ENCODE peak calls at places on chromosome 7, in eight cellular contexts. V, W, Z, T, D, K, E and U are unnamed samples.

GRCh38 chr7:137399827-137400823 is 56.6 kb upstream of the PTN start:
- DNase-seq in D (no peak), T (no peak), E (no peak), W (no peak), Z (no peak), V (no peak), K (peak), U (peak)

GRCh38 chr7:4788627-4789189 is 13.3 kb downstream of the AP5Z1 start:
- DNase-seq in D (no peak), T (no peak), W (no peak), Z (no peak), V (no peak), K (no peak), E (no peak), U (no peak)

GRCh38 chr7:127751062-127751722 is 99.2 kb downstream of the SND1 start:
- DNase-seq in K (peak), E (no peak), D (peak), T (no peak), Z (no peak), V (no peak), W (no peak), U (peak)

GRCh38 chr7:36736827-36737211 is 12.5 kb upstream of the AOAH start:
- DNase-seq in V (no peak), E (no peak), Z (peak), K (no peak), W (no peak), D (no peak), T (no peak), U (no peak)

GRCh38 chr7:74417419-74417971 is 36.2 kb upstream of the GTF2IRD1 start:
- DNase-seq in D (peak), V (peak), Z (peak), K (peak), T (no peak), E (peak), W (peak), U (peak)

GRCh38 chr7:155665957-155666287 is 21.5 kb downstream of the RBM33 start:
- DNase-seq in D (peak), Z (no peak), V (no peak), W (no peak), K (peak), T (no peak), E (no peak), U (peak)

GRCh38 chr7:41987-42386 is 150.4 kb upstream of the FAM20C start:
- DNase-seq in T (no peak), E (peak), V (no peak), W (peak), K (no peak), D (no peak), Z (no peak), U (no peak)

GRCh38 chr7:157386979-157387800 is 50.4 kb downstream of the DNAJB6 start:
- DNase-seq in V (peak), T (peak), D (peak), K (peak), Z (peak), E (peak), W (peak), U (peak)

GRCh38 chr7:95716357-95717122 is 55.8 kb upstream of the DYNC1I1 start:
- DNase-seq in E (peak), W (no peak), V (no peak), T (no peak), D (no peak), K (no peak), Z (no peak), U (no peak)

GRCh38 chr7:103988468-103989199 is 824 bp downstream of the RELN start:
- DNase-seq in T (no peak), D (no peak), E (no peak), V (no peak), K (no peak), W (no peak), Z (no peak), U (peak)

GRCh38 chr7:111892568-111892967 is 313.6 kb downstream of the DOCK4 start:
- DNase-seq in V (no peak), E (no peak), T (no peak), W (no peak), K (no peak), D (no peak), Z (no peak), U (no peak)

GRCh38 chr7:23454880-23455526 is 15.3 kb downstream of the IGF2BP3 start:
- DNase-seq in Z (no peak), T (no peak), V (no peak), W (no peak), D (no peak), K (no peak), E (no peak), U (no peak)

GRCh38 chr7:148566736-148567135 is 23.8 kb upstream of the C7orf33 start:
- DNase-seq in W (no peak), K (no peak), V (no peak), D (no peak), T (no peak), E (no peak), Z (no peak), U (no peak)

GRCh38 chr7:104482362-104483042 is 154.1 kb downstream of the LHFPL3 start:
- DNase-seq in E (no peak), D (no peak), V (no peak), K (no peak), Z (no peak), W (no peak), T (no peak), U (no peak)

GRCh38 chr7:19333706-19334105 is 188.5 kb upstream of the FERD3L start:
- DNase-seq in W (no peak), T (no peak), E (no peak), V (no peak), K (no peak), Z (no peak), D (no peak), U (no peak)

GRCh38 chr7:21256310-21256877 is 171.5 kb upstream of the SP4 start:
- DNase-seq in V (no peak), Z (no peak), K (peak), D (peak), W (peak), E (no peak), T (no peak), U (peak)

GRCh38 chr7:94855589-94855988 is 51.8 kb upstream of the PPP1R9A start:
- DNase-seq in T (no peak), D (no peak), V (no peak), W (no peak), E (no peak), Z (no peak), K (no peak), U (no peak)

GRCh38 chr7:75737856-75738603 is 711 bp downstream of the HIP1 start:
- DNase-seq in W (no peak), D (no peak), K (no peak), T (no peak), E (peak), Z (no peak), V (peak), U (no peak)

GRCh38 chr7:80440908-80441307 is 71.0 kb downstream of the GNAT3 start:
- DNase-seq in D (no peak), E (no peak), T (no peak), W (no peak), Z (no peak), K (peak), V (no peak), U (peak)

GRCh38 chr7:88401009-88401623 is 94.4 kb upstream of the STEAP4 start:
- DNase-seq in K (no peak), T (no peak), D (no peak), Z (no peak), E (no peak), V (no peak), W (no peak), U (no peak)

GRCh38 chr7:5450549-5451327 is 27.1 kb upstream of the TNRC18 start:
- DNase-seq in K (peak), W (peak), V (peak), T (no peak), Z (no peak), E (peak), D (no peak), U (peak)

GRCh38 chr7:66110861-66111260 is 3.8 kb upstream of the CRCP start:
- DNase-seq in W (no peak), T (no peak), E (no peak), K (peak), Z (no peak), D (peak), V (no peak), U (peak)

GRCh38 chr7:106848851-106849442 is 16.1 kb upstream of the PIK3CG start:
- DNase-seq in T (no peak), D (peak), V (no peak), K (peak), W (no peak), Z (no peak), E (no peak), U (peak)

GRCh38 chr7:119472398-119473038 is 800.5 kb upstream of the KCND2 start:
- DNase-seq in W (no peak), Z (no peak), V (no peak), K (no peak), T (no peak), D (no peak), E (no peak), U (no peak)

GRCh38 chr7:148773344-148773743 is 74.6 kb downstream of the CUL1 start:
- DNase-seq in E (no peak), W (no peak), K (no peak), D (peak), Z (peak), T (no peak), V (no peak), U (peak)

GRCh38 chr7:18961997-18962396 is 155.4 kb downstream of the TWIST1 start:
- DNase-seq in T (no peak), V (no peak), Z (no peak), E (no peak), D (peak), W (no peak), K (peak), U (peak)

GRCh38 chr7:2358968-2359527 is 4.4 kb downstream of the EIF3B start:
- DNase-seq in Z (no peak), V (no peak), E (no peak), W (no peak), K (no peak), D (no peak), T (no peak), U (no peak)
- H3K4me3 ChIP-seq in Z (no peak), V (no peak), E (no peak), W (no peak), K (no peak), D (no peak), T (no peak), U (no peak)

GRCh38 chr7:147432068-147432467 is 1158.5 kb upstream of the C7orf33 start:
- DNase-seq in K (peak), V (no peak), Z (no peak), D (no peak), W (no peak), T (no peak), E (no peak), U (peak)
- TF ChIP-seq CTCF in K (peak), V (no peak), Z (no peak), D (peak), W (peak), T (no peak), E (no peak), U (peak)

DNA sequence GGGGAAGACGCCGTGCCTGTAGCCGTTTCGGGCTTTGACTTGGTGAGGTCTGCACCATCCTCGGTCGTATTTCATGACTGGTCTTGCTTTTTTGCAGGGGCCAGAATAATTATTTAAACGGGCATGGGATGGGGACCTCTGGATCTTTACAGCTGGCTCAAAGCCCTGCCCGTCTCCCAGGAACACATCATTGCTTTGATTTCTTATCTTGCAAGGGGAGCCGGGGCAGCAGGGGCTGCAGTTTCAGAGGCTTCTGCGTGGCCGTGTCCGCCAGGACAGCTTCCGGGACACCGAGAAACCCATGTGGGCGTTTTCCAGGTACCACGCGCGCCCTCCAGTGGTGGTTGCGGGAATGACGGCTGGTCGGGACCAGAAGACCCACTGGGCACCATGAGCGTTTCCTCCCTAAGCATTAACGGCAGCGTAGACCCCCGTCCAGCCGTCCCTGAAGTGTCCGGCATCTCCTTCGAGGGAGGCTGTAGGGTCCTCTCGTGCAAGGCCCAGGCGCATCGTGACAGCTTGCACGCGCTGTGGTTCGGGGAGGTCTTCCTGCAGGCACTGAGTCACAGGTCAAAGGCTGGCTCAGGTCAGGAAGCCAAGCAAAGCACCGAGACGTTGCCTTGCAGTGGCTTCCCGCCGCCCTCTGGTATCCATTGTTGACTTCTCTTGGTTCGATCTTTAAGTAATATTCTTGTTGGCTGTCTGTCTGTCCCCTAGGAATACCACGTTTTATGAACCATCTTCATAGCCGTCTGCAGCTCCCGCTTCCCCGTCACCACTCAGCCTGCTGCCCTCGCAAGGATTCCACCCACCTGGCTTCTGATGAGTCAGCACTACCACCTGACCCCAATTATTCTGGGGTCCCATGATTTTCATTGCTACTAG is 16.2 kb upstream of the ZFAND2A start:
- DNase-seq in K (peak), T (no peak), D (no peak), E (peak), Z (peak), W (peak), V (peak), U (peak)
- H3K4me3 ChIP-seq in K (no peak), T (peak), D (no peak), E (no peak), Z (peak), W (no peak), V (no peak), U (no peak)

GRCh38 chr7:2815523-2816240 is 28.4 kb downstream of the GNA12 start:
- DNase-seq in E (no peak), T (peak), K (no peak), W (no peak), Z (no peak), D (no peak), V (no peak), U (no peak)

GRCh38 chr7:2812831-2813230 is 31.3 kb downstream of the GNA12 start:
- DNase-seq in W (no peak), V (no peak), T (peak), K (no peak), E (no peak), D (no peak), Z (no peak), U (no peak)

GRCh38 chr7:2813350-2814185 is 30.5 kb downstream of the GNA12 start:
- DNase-seq in D (no peak), Z (no peak), K (no peak), E (no peak), V (no peak), W (no peak), T (peak), U (no peak)

GRCh38 chr7:2814186-2814530 is 29.9 kb downstream of the GNA12 start:
- DNase-seq in W (no peak), D (no peak), V (no peak), Z (no peak), E (no peak), K (no peak), T (no peak), U (no peak)

GRCh38 chr7:2814682-2815522 is 29.2 kb downstream of the GNA12 start:
- DNase-seq in T (peak), W (no peak), Z (no peak), V (no peak), E (no peak), D (no peak), K (no peak), U (peak)
- TF ChIP-seq CTCF in T (no peak), W (no peak), Z (no peak), V (no peak), E (no peak), D (no peak), K (no peak), U (no peak)